ENCODE peak calls at places on chromosomes 2 and 18, in nine cellular contexts. One of them, this sample, is unnamed.

GRCh38 chr2:165743442-165743841 is 50.6 kb downstream of the GALNT3 start:
- DNase-seq in T1000: no peak
- DNase-seq in C1 segment of cervical spinal cord: no peak
- DNase-seq in GM12892: no peak
- DNase-seq in amniotic stem cell: no peak
- DNase-seq in neuronal stem cell: no peak
- DNase-seq in AG08396: no peak
- DNase-seq in AG08395: no peak
- DNase-seq in EH: no peak
- DNase-seq in this sample: no peak

GRCh38 chr2:41925009-41925408 is 122.8 kb upstream of the PKDCC start:
- DNase-seq in T1000: no peak
- DNase-seq in C1 segment of cervical spinal cord: no peak
- DNase-seq in GM12892: no peak
- DNase-seq in amniotic stem cell: no peak
- DNase-seq in neuronal stem cell: no peak
- DNase-seq in AG08396: no peak
- DNase-seq in AG08395: no peak
- DNase-seq in EH: no peak
- DNase-seq in this sample: no peak

GRCh38 chr18:48932822-48933510 is 17.8 kb downstream of the SMAD7 start:
- DNase-seq in T1000: no peak
- DNase-seq in C1 segment of cervical spinal cord: no peak
- DNase-seq in GM12892: no peak
- DNase-seq in amniotic stem cell: no peak
- DNase-seq in neuronal stem cell: no peak
- DNase-seq in AG08396: no peak
- DNase-seq in AG08395: no peak
- DNase-seq in EH: no peak
- DNase-seq in this sample: no peak

GRCh38 chr2:179020156-179020750 is 29.7 kb downstream of the CCDC141 start:
- DNase-seq in T1000: no peak
- DNase-seq in C1 segment of cervical spinal cord: no peak
- DNase-seq in GM12892: no peak
- DNase-seq in amniotic stem cell: no peak
- DNase-seq in neuronal stem cell: no peak
- DNase-seq in AG08396: peak
- DNase-seq in AG08395: no peak
- DNase-seq in EH: peak
- DNase-seq in this sample: no peak

GRCh38 chr2:240053173-240054155 is at the start of gene OR6B3:
- DNase-seq in T1000: no peak
- DNase-seq in C1 segment of cervical spinal cord: no peak
- DNase-seq in GM12892: no peak
- DNase-seq in amniotic stem cell: no peak
- DNase-seq in neuronal stem cell: no peak
- DNase-seq in AG08396: no peak
- DNase-seq in AG08395: no peak
- DNase-seq in EH: no peak
- DNase-seq in this sample: no peak

GRCh38 chr2:83689402-83689801 is 769.7 kb downstream of the SUCLG1 start:
- DNase-seq in T1000: no peak
- DNase-seq in C1 segment of cervical spinal cord: no peak
- DNase-seq in GM12892: no peak
- DNase-seq in amniotic stem cell: no peak
- DNase-seq in neuronal stem cell: no peak
- DNase-seq in AG08396: no peak
- DNase-seq in AG08395: no peak
- DNase-seq in EH: no peak
- DNase-seq in this sample: no peak

GRCh38 chr18:45627204-45627526 is 11.9 kb downstream of the SLC14A2 start:
- DNase-seq in T1000: no peak
- DNase-seq in C1 segment of cervical spinal cord: no peak
- DNase-seq in GM12892: no peak
- DNase-seq in amniotic stem cell: no peak
- DNase-seq in neuronal stem cell: peak
- DNase-seq in AG08396: no peak
- DNase-seq in AG08395: no peak
- DNase-seq in EH: no peak
- DNase-seq in this sample: no peak

GRCh38 chr2:152564754-152565551 is 152.3 kb downstream of the PRPF40A start:
- DNase-seq in T1000: no peak
- DNase-seq in C1 segment of cervical spinal cord: no peak
- DNase-seq in GM12892: no peak
- DNase-seq in amniotic stem cell: no peak
- DNase-seq in neuronal stem cell: no peak
- DNase-seq in AG08396: no peak
- DNase-seq in AG08395: no peak
- DNase-seq in EH: no peak
- DNase-seq in this sample: no peak

GRCh38 chr18:26181343-26181826 is 44.9 kb upstream of the TAF4B start:
- DNase-seq in T1000: no peak
- DNase-seq in C1 segment of cervical spinal cord: no peak
- DNase-seq in GM12892: no peak
- DNase-seq in amniotic stem cell: no peak
- DNase-seq in neuronal stem cell: no peak
- DNase-seq in AG08396: no peak
- DNase-seq in AG08395: no peak
- DNase-seq in EH: no peak
- DNase-seq in this sample: no peak

GRCh38 chr18:12766986-12767433 is 64.2 kb downstream of the PSMG2 start:
- DNase-seq in T1000: no peak
- DNase-seq in C1 segment of cervical spinal cord: no peak
- DNase-seq in GM12892: no peak
- DNase-seq in amniotic stem cell: no peak
- DNase-seq in neuronal stem cell: peak
- DNase-seq in AG08396: no peak
- DNase-seq in AG08395: no peak
- DNase-seq in EH: no peak
- DNase-seq in this sample: no peak

GRCh38 chr2:119744335-119744939 is 15.3 kb upstream of the PTPN4 start:
- DNase-seq in T1000: no peak
- DNase-seq in C1 segment of cervical spinal cord: no peak
- DNase-seq in GM12892: no peak
- DNase-seq in amniotic stem cell: no peak
- DNase-seq in neuronal stem cell: no peak
- DNase-seq in AG08396: no peak
- DNase-seq in AG08395: no peak
- DNase-seq in EH: peak
- DNase-seq in this sample: no peak

GRCh38 chr2:203195331-203195730 is 43.5 kb upstream of the CYP20A1 start:
- DNase-seq in T1000: no peak
- DNase-seq in C1 segment of cervical spinal cord: no peak
- DNase-seq in GM12892: no peak
- DNase-seq in amniotic stem cell: no peak
- DNase-seq in neuronal stem cell: no peak
- DNase-seq in AG08396: no peak
- DNase-seq in AG08395: no peak
- DNase-seq in EH: peak
- DNase-seq in this sample: no peak

GRCh38 chr18:57846258-57846657 is 43.1 kb upstream of the ATP8B1 start:
- DNase-seq in T1000: peak
- DNase-seq in C1 segment of cervical spinal cord: no peak
- DNase-seq in GM12892: no peak
- DNase-seq in amniotic stem cell: peak
- DNase-seq in neuronal stem cell: no peak
- DNase-seq in AG08396: peak
- DNase-seq in AG08395: peak
- DNase-seq in EH: peak
- DNase-seq in this sample: no peak

GRCh38 chr18:28522250-28522649 is 345.3 kb upstream of the CDH2 start:
- DNase-seq in T1000: no peak
- DNase-seq in C1 segment of cervical spinal cord: no peak
- DNase-seq in GM12892: no peak
- DNase-seq in amniotic stem cell: no peak
- DNase-seq in neuronal stem cell: peak
- DNase-seq in AG08396: no peak
- DNase-seq in AG08395: no peak
- DNase-seq in EH: no peak
- DNase-seq in this sample: no peak

GRCh38 chr18:52163478-52163877 is 176.5 kb upstream of the DCC start:
- DNase-seq in T1000: no peak
- DNase-seq in C1 segment of cervical spinal cord: no peak
- DNase-seq in GM12892: no peak
- DNase-seq in amniotic stem cell: no peak
- DNase-seq in neuronal stem cell: no peak
- DNase-seq in AG08396: no peak
- DNase-seq in AG08395: no peak
- DNase-seq in EH: no peak
- DNase-seq in this sample: no peak

GRCh38 chr2:132849118-132849517 is 179.1 kb upstream of the LYPD1 start:
- DNase-seq in T1000: no peak
- DNase-seq in C1 segment of cervical spinal cord: no peak
- DNase-seq in GM12892: no peak
- DNase-seq in amniotic stem cell: no peak
- DNase-seq in neuronal stem cell: no peak
- DNase-seq in AG08396: no peak
- DNase-seq in AG08395: peak
- DNase-seq in EH: peak
- DNase-seq in this sample: no peak

GRCh38 chr2:69947078-69947801 is 14.2 kb downstream of the ASPRV1 start:
- DNase-seq in T1000: no peak
- DNase-seq in C1 segment of cervical spinal cord: no peak
- DNase-seq in GM12892: no peak
- DNase-seq in amniotic stem cell: no peak
- DNase-seq in neuronal stem cell: no peak
- DNase-seq in AG08396: no peak
- DNase-seq in AG08395: no peak
- DNase-seq in EH: no peak
- DNase-seq in this sample: no peak

GRCh38 chr2:42903821-42904575 is 111.6 kb upstream of the HAAO start:
- DNase-seq in T1000: no peak
- DNase-seq in C1 segment of cervical spinal cord: no peak
- DNase-seq in GM12892: no peak
- DNase-seq in amniotic stem cell: no peak
- DNase-seq in neuronal stem cell: no peak
- DNase-seq in AG08396: no peak
- DNase-seq in AG08395: no peak
- DNase-seq in EH: no peak
- DNase-seq in this sample: no peak

GRCh38 chr2:27072950-27073349 is 1.5 kb upstream of the OST4 start:
- DNase-seq in T1000: no peak
- DNase-seq in C1 segment of cervical spinal cord: no peak
- DNase-seq in GM12892: no peak
- DNase-seq in amniotic stem cell: no peak
- DNase-seq in neuronal stem cell: no peak
- DNase-seq in AG08396: no peak
- DNase-seq in AG08395: no peak
- DNase-seq in EH: no peak
- DNase-seq in this sample: no peak

GRCh38 chr2:176552456-176553135 is 283.4 kb downstream of the MTX2 start:
- DNase-seq in T1000: no peak
- DNase-seq in C1 segment of cervical spinal cord: no peak
- DNase-seq in GM12892: no peak
- DNase-seq in amniotic stem cell: no peak
- DNase-seq in neuronal stem cell: no peak
- DNase-seq in AG08396: peak
- DNase-seq in AG08395: peak
- DNase-seq in EH: peak
- DNase-seq in this sample: no peak

GRCh38 chr2:85914525-85914881 is 25.7 kb upstream of the ST3GAL5 start:
- DNase-seq in T1000: no peak
- DNase-seq in C1 segment of cervical spinal cord: no peak
- DNase-seq in GM12892: no peak
- DNase-seq in amniotic stem cell: no peak
- DNase-seq in neuronal stem cell: no peak
- DNase-seq in AG08396: no peak
- DNase-seq in AG08395: no peak
- DNase-seq in EH: no peak
- DNase-seq in this sample: no peak

GRCh38 chr2:168116448-168116847 is 130.9 kb downstream of the STK39 start:
- DNase-seq in T1000: no peak
- DNase-seq in C1 segment of cervical spinal cord: no peak
- DNase-seq in GM12892: no peak
- DNase-seq in amniotic stem cell: no peak
- DNase-seq in neuronal stem cell: no peak
- DNase-seq in AG08396: no peak
- DNase-seq in AG08395: no peak
- DNase-seq in EH: peak
- DNase-seq in this sample: no peak

GRCh38 chr2:143524001-143524608 is 394.9 kb downstream of the ARHGAP15 start:
- DNase-seq in T1000: no peak
- DNase-seq in C1 segment of cervical spinal cord: no peak
- DNase-seq in GM12892: no peak
- DNase-seq in amniotic stem cell: no peak
- DNase-seq in neuronal stem cell: no peak
- DNase-seq in AG08396: peak
- DNase-seq in AG08395: peak
- DNase-seq in EH: peak
- DNase-seq in this sample: no peak

GRCh38 chr2:112879491-112880041 is 31.4 kb upstream of the IL37 start:
- DNase-seq in T1000: no peak
- DNase-seq in C1 segment of cervical spinal cord: no peak
- DNase-seq in GM12892: no peak
- DNase-seq in amniotic stem cell: no peak
- DNase-seq in neuronal stem cell: no peak
- DNase-seq in AG08396: no peak
- DNase-seq in AG08395: no peak
- DNase-seq in EH: no peak
- DNase-seq in this sample: no peak

GRCh38 chr2:45283764-45284620 is 274.7 kb upstream of the SIX2 start:
- DNase-seq in T1000: peak
- DNase-seq in C1 segment of cervical spinal cord: no peak
- DNase-seq in GM12892: no peak
- DNase-seq in amniotic stem cell: peak
- DNase-seq in neuronal stem cell: no peak
- DNase-seq in AG08396: peak
- DNase-seq in AG08395: peak
- DNase-seq in EH: peak
- DNase-seq in this sample: no peak

GRCh38 chr18:62741118-62741566 is 25.8 kb downstream of the PHLPP1 start:
- DNase-seq in T1000: no peak
- DNase-seq in C1 segment of cervical spinal cord: no peak
- DNase-seq in GM12892: no peak
- DNase-seq in amniotic stem cell: no peak
- DNase-seq in neuronal stem cell: no peak
- DNase-seq in AG08396: no peak
- DNase-seq in AG08395: no peak
- DNase-seq in EH: peak
- DNase-seq in this sample: no peak

GRCh38 chr2:18047114-18047695 is 168.7 kb downstream of the KCNS3 start:
- DNase-seq in T1000: no peak
- DNase-seq in C1 segment of cervical spinal cord: peak
- DNase-seq in GM12892: no peak
- DNase-seq in amniotic stem cell: peak
- DNase-seq in neuronal stem cell: no peak
- DNase-seq in AG08396: no peak
- DNase-seq in AG08395: no peak
- DNase-seq in EH: peak
- DNase-seq in this sample: no peak

GRCh38 chr2:143918465-143918989 is 601.4 kb downstream of the ZEB2 start:
- DNase-seq in T1000: no peak
- DNase-seq in C1 segment of cervical spinal cord: no peak
- DNase-seq in GM12892: no peak
- DNase-seq in amniotic stem cell: no peak
- DNase-seq in neuronal stem cell: no peak
- DNase-seq in AG08396: no peak
- DNase-seq in AG08395: no peak
- DNase-seq in EH: no peak
- DNase-seq in this sample: no peak

GRCh38 chr2:12320027-12320734 is 396.6 kb upstream of the TRIB2 start:
- DNase-seq in T1000: no peak
- DNase-seq in C1 segment of cervical spinal cord: no peak
- DNase-seq in GM12892: no peak
- DNase-seq in amniotic stem cell: no peak
- DNase-seq in neuronal stem cell: no peak
- DNase-seq in AG08396: no peak
- DNase-seq in AG08395: no peak
- DNase-seq in EH: no peak
- DNase-seq in this sample: no peak

GRCh38 chr2:218567797-218568189 is 358 bp downstream of the USP37 start:
- DNase-seq in T1000: no peak
- DNase-seq in C1 segment of cervical spinal cord: no peak
- DNase-seq in GM12892: no peak
- DNase-seq in amniotic stem cell: no peak
- DNase-seq in neuronal stem cell: no peak
- DNase-seq in AG08396: no peak
- DNase-seq in AG08395: no peak
- DNase-seq in EH: no peak
- DNase-seq in this sample: no peak

GRCh38 chr2:168608796-168609195 is 152.7 kb downstream of the CERS6 start:
- DNase-seq in T1000: no peak
- DNase-seq in C1 segment of cervical spinal cord: no peak
- DNase-seq in GM12892: no peak
- DNase-seq in amniotic stem cell: no peak
- DNase-seq in neuronal stem cell: no peak
- DNase-seq in AG08396: no peak
- DNase-seq in AG08395: no peak
- DNase-seq in EH: no peak
- DNase-seq in this sample: no peak